ENCODE peak calls at places on chromosomes 7 and 10, in seven cellular contexts. I is HepG2, A is cardiac muscle cell, F is sigmoid colon, T is astrocyte of the cerebellum, V is B cell, X is Calu3. S is an unnamed sample.

GRCh38 chr7:80659120-80660055 is 20.9 kb downstream of the CD36 start:
- DNase-seq in T (peak; percentile 18), F (no peak), V (peak; percentile 17), A (peak; percentile 53), X (no peak), I (peak; percentile 26), S (no peak)

GRCh38 chr7:134703781-134704180 is 57.1 kb downstream of the BPGM start:
- DNase-seq in I (peak; percentile 8), T (no peak), V (no peak), X (no peak), A (peak; percentile 48), F (peak; percentile 70), S (no peak)

GRCh38 chr10:28986117-28986792 is 302.6 kb upstream of the LYZL1 start:
- DNase-seq in A (peak; percentile 29), X (no peak), I (no peak), F (no peak), V (no peak), T (no peak), S (no peak)

GRCh38 chr7:5627745-5628547 is 153.5 kb downstream of the RNF216 start:
- DNase-seq in T (no peak), V (no peak), F (no peak), A (no peak), X (no peak), I (no peak), S (no peak)

GRCh38 chr10:118907051-118907450 is 122.5 kb upstream of the NANOS1 start:
- DNase-seq in I (no peak), T (no peak), X (no peak), V (no peak), F (no peak), A (no peak), S (no peak)

GRCh38 chr7:113085781-113086390 is 741 bp downstream of the GPR85 start:
- DNase-seq in F (no peak), X (no peak), T (no peak), A (peak; percentile 5), I (no peak), V (no peak), S (no peak)

GRCh38 chr7:151087247-151088018 is 1.2 kb downstream of the AGAP3 start:
- DNase-seq in X (peak; percentile 59), T (no peak), V (peak; percentile 69), F (peak; percentile 84), I (peak; percentile 35), A (peak; percentile 70), S (peak; percentile 65)

GRCh38 chr10:130359711-130360110 is 223.5 kb downstream of the GLRX3 start:
- DNase-seq in A (no peak), T (no peak), X (no peak), I (no peak), V (no peak), F (peak; percentile 29), S (no peak)

GRCh38 chr10:7389844-7390243 is 21.0 kb downstream of the SFMBT2 start:
- DNase-seq in F (no peak), T (no peak), A (no peak), I (no peak), X (no peak), V (no peak), S (no peak)

GRCh38 chr10:485776-486572 is 203.5 kb downstream of the DIP2C start:
- DNase-seq in X (no peak), A (peak; percentile 35), I (no peak), T (no peak), F (peak; percentile 86), V (no peak), S (no peak)

GRCh38 chr7:24825931-24826661 is 68.8 kb upstream of the GSDME start:
- DNase-seq in F (no peak), X (peak; percentile 94), A (peak; percentile 58), I (peak; percentile 99), V (no peak), T (peak; percentile 75), S (no peak)

GRCh38 chr7:131183611-131184119 is 144.0 kb upstream of the MKLN1 start:
- DNase-seq in F (no peak), V (no peak), A (no peak), T (no peak), X (no peak), I (no peak), S (no peak)

GRCh38 chr7:43491984-43492383 is 90.9 kb upstream of the STK17A start:
- DNase-seq in F (no peak), I (peak; percentile 28), X (no peak), V (no peak), A (peak; percentile 57), T (peak; percentile 72), S (no peak)

GRCh38 chr10:122140941-122141623 is 130.0 kb upstream of the BTBD16 start:
- DNase-seq in F (peak; percentile 97), T (no peak), A (peak; percentile 86), V (no peak), I (peak; percentile 27), X (peak; percentile 52), S (no peak)

GRCh38 chr10:5976689-5977470 is 463 bp downstream of the IL15RA start:
- DNase-seq in T (no peak), X (peak; percentile 61), F (peak; percentile 77), V (peak; percentile 46), I (no peak), A (peak; percentile 69), S (peak; percentile 68)

GRCh38 chr7:739964-740942 is 13.2 kb upstream of the PRKAR1B start:
- DNase-seq in V (no peak), A (no peak), F (peak; percentile 64), I (no peak), X (no peak), T (no peak), S (no peak)

GRCh38 chr10:102726274-102726673 is 11.8 kb downstream of the SFXN2 start:
- DNase-seq in V (no peak), A (no peak), X (no peak), I (no peak), T (no peak), F (no peak), S (no peak)

GRCh38 chr10:67669978-67670377 is 26.0 kb downstream of the CTNNA3 start:
- DNase-seq in A (peak; percentile 33), V (no peak), T (peak; percentile 2), X (no peak), I (no peak), F (no peak), S (no peak)

GRCh38 chr10:63976538-63976937 is 455.3 kb downstream of the REEP3 start:
- DNase-seq in I (peak; percentile 29), X (peak; percentile 86), T (no peak), F (no peak), A (peak; percentile 56), V (peak; percentile 23), S (peak; percentile 57)
- TF ChIP-seq CTCF in I (peak; percentile 82), X (peak; percentile 77), T (peak; percentile 40), F (no peak), A (peak; percentile 72), V (peak; percentile 51), S (peak; percentile 55)

DNA sequence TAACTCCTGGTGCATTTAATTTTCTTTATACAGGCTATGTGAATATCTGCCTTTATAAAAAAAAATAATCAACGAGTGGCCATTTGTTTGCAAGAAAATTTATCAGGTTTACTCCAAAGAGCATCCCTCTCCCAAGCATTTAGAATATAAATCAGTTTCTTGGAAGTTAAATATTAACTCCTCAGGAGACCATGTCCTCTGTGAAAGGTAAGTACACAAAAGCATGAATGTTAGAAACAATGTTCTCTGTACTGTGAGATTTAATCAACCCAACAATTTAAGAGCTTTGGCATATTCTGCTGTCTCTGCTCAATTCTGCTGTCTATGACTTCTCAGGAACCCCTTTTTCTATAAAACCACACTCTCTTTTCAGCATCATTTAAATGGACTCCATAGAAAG is 119.3 kb upstream of the LAMB4 start:
- DNase-seq in A (no peak), F (no peak), T (no peak), V (no peak), X (no peak), I (peak; percentile 46), S (no peak)
- TF ChIP-seq CTCF in A (no peak), F (no peak), T (no peak), V (no peak), X (no peak), I (no peak), S (no peak)

GRCh38 chr10:79244841-79245504 is 102.3 kb upstream of the PPIF start:
- DNase-seq in A (no peak), T (no peak), X (no peak), V (peak; percentile 78), I (no peak), F (no peak), S (no peak)

GRCh38 chr10:79242620-79243152 is 104.6 kb upstream of the PPIF start:
- DNase-seq in T (no peak), I (no peak), X (peak; percentile 57), A (peak; percentile 72), V (peak; percentile 85), F (peak; percentile 92), S (peak; percentile 81)

GRCh38 chr10:79244068-79244442 is 103.2 kb upstream of the PPIF start:
- DNase-seq in X (no peak), A (no peak), T (no peak), I (no peak), V (no peak), F (no peak), S (no peak)

GRCh38 chr10:79241990-79242619 is 105.2 kb upstream of the PPIF start:
- DNase-seq in T (no peak), A (peak; percentile 54), X (peak; percentile 57), V (peak; percentile 70), F (peak; percentile 88), I (no peak), S (peak; percentile 62)

DNA sequence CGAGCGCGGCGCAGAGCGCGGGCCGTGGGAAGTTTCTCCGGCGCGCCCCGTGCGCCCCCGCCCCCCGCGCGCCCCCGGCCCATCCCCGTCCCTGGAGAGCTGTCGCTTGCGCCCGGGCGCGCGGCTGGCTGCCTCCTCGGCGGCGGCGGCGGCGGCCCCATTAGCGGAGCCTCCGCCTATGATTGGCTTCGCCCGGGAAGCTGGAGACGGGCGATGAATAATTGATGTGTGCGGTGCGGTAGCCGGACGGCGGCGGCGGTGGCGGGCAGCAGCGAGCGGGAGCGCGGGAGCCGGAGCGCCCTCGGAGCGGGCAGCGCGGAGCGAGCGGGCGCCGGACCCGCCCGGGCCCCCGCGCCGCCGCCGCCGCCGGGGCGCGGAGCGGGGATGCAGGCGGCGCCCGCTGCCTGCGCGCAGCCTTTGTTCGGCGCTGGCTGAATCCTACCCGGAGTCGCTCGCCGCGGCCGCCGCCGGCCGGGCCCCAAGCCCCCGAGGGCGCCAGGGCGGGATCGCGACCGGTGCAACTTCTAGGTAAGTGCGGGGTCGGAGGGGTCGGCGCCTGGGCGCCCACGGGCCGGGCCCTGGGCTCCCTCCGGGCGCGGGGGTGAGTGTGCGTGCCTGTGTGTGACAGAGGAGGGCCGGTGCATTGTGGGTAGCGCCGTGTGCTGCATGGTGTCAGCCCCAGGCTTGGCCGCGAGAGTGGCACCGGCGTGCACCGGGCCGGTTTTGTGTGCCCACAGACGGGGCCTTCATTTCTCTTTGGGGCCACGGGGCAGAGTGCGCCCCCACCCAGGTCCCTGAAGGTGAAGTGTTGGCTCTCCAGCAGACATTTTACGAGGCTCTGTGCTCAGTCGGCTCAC is 103.8 kb upstream of the PPIF start:
- DNase-seq in X (no peak), A (no peak), V (peak; percentile 76), T (no peak), F (peak; percentile 87), I (no peak), S (peak; percentile 79)
- TF ChIP-seq CTCF in X (no peak), A (no peak), V (no peak), T (no peak), F (no peak), I (no peak), S (no peak)

DNA sequence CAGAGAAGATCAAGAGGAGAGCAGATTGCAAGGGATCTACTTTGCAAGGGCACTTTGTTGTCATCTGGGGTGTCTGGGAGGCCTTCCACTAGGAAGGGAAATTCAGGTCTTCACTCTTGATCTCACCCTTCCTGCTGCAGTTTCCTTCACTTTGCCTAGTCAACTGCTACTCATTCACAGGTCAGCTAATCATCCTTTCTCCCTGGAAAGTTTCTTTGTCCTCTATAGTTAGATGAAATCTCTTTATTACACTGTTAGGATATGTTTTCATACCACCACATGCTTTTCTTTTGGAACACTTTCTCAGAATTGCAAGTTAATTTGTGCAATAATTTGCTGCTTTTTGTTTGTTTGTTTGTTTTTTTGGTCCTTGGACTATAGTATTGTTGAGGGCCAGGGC is 139.7 kb upstream of the DGKB start:
- DNase-seq in I (no peak), T (no peak), F (no peak), X (no peak), A (no peak), V (no peak), S (no peak)
- TF ChIP-seq CTCF in I (no peak), T (no peak), F (no peak), X (no peak), A (no peak), V (no peak), S (no peak)

S was measured in nephron progenitor cell.